ENCODE peak calls at places on chromosomes 16 and 17, in five cellular contexts. A is lung, T is T-helper 1 cell, N is mammary epithelial cell, Z is NCI-H2081. K is an unnamed sample.

GRCh38 chr17:68580236-68580903 is 20.8 kb downstream of the FAM20A start:
- DNase-seq in A (peak), T (no peak), N (no peak), Z (no peak), K (no peak)

GRCh38 chr17:50359005-50359699 is 13.2 kb downstream of the XYLT2 start:
- DNase-seq in A (no peak), T (no peak), N (no peak), Z (no peak), K (no peak)

GRCh38 chr17:63150994-63151464 is 185.0 kb downstream of the TANC2 start:
- DNase-seq in A (no peak), T (no peak), N (no peak), Z (no peak), K (no peak)

GRCh38 chr17:80253631-80254395 is 6.8 kb upstream of the RNF213 start:
- DNase-seq in A (no peak), T (no peak), N (no peak), Z (no peak), K (no peak)

GRCh38 chr16:80040413-80040812 is 439.9 kb upstream of the MAF start:
- DNase-seq in A (no peak), T (no peak), N (no peak), Z (no peak), K (no peak)

GRCh38 chr17:62405451-62405850 is 18.2 kb upstream of the METTL2A start:
- DNase-seq in A (no peak), T (no peak), N (no peak), Z (no peak), K (no peak)

GRCh38 chr16:28984619-28985135 is at the start of gene LAT:
- DNase-seq in A (no peak), T (peak), N (no peak), Z (no peak), K (no peak)

GRCh38 chr17:28514571-28515002 is 8.4 kb downstream of the FOXN1 start:
- DNase-seq in A (no peak), T (no peak), N (no peak), Z (no peak), K (no peak)

GRCh38 chr17:47810901-47811635 is 10.5 kb downstream of the OSBPL7 start:
- DNase-seq in A (no peak), T (no peak), N (no peak), Z (no peak), K (no peak)

GRCh38 chr17:29802256-29802655 is 127.8 kb downstream of the SSH2 start:
- DNase-seq in A (no peak), T (no peak), N (no peak), Z (no peak), K (no peak)

GRCh38 chr17:48037036-48037881 is at the start of gene COPZ2:
- DNase-seq in A (peak), T (peak), N (no peak), Z (no peak), K (peak)